ENCODE peak calls at places on chromosomes 12 and 14, in six cellular contexts. W is body of pancreas; T is right lobe of liver; C is CD4-positive, alpha-beta T cell; Q is psoas muscle; L is AG04450. Z is an unnamed sample.

GRCh38 chr14:52003324-52003723 is 14.0 kb downstream of the RTRAF start:
- DNase-seq in W (no peak), T (no peak), C (no peak), Q (no peak), L (no peak), Z (no peak)

GRCh38 chr12:28814246-28814645 is 334.8 kb upstream of the FAR2 start:
- DNase-seq in W (no peak), T (no peak), C (no peak), Q (no peak), L (no peak), Z (no peak)

GRCh38 chr12:3698218-3698974 is 54.5 kb downstream of the CRACR2A start:
- DNase-seq in W (no peak), T (no peak), C (no peak), Q (no peak), L (peak), Z (no peak)

GRCh38 chr14:81169711-81170103 is 51.1 kb downstream of the GTF2A1 start:
- DNase-seq in W (peak), T (peak), C (no peak), Q (peak), L (no peak), Z (peak)

GRCh38 chr12:66668311-66668710 is 10.6 kb downstream of the GRIP1 start:
- DNase-seq in W (peak), T (no peak), C (no peak), Q (no peak), L (no peak), Z (no peak)

GRCh38 chr12:5124401-5124800 is 80.7 kb downstream of the KCNA5 start:
- DNase-seq in W (peak), T (no peak), C (no peak), Q (no peak), L (no peak), Z (no peak)

GRCh38 chr14:28671425-28671824 is 95.2 kb upstream of the FOXG1 start:
- DNase-seq in W (no peak), T (no peak), C (no peak), Q (no peak), L (no peak), Z (no peak)

GRCh38 chr14:70771781-70772212 is 37.5 kb downstream of the MAP3K9 start:
- DNase-seq in W (no peak), T (no peak), C (no peak), Q (no peak), L (no peak), Z (no peak)

GRCh38 chr14:87261621-87262020 is 731.4 kb downstream of the GALC start:
- DNase-seq in W (no peak), T (no peak), C (no peak), Q (no peak), L (no peak), Z (no peak)

GRCh38 chr12:115440438-115440837 is 756.5 kb upstream of the TBX3 start:
- DNase-seq in W (peak), T (no peak), C (no peak), Q (peak), L (no peak), Z (no peak)

GRCh38 chr12:79657136-79657535 is 33.6 kb downstream of the PAWR start:
- DNase-seq in W (no peak), T (no peak), C (no peak), Q (no peak), L (no peak), Z (no peak)

GRCh38 chr12:92827836-92828431 is 101.2 kb downstream of the EEA1 start:
- DNase-seq in W (no peak), T (no peak), C (peak), Q (no peak), L (no peak), Z (no peak)

GRCh38 chr12:123478762-123479161 is 20.8 kb downstream of the SNRNP35 start:
- DNase-seq in W (no peak), T (no peak), C (no peak), Q (peak), L (no peak), Z (no peak)

GRCh38 chr12:67039995-67040860 is 228.9 kb upstream of the CAND1 start:
- DNase-seq in W (no peak), T (no peak), C (no peak), Q (no peak), L (no peak), Z (no peak)

GRCh38 chr12:121637231-121637914 is 11.0 kb downstream of the ORAI1 start:
- DNase-seq in W (peak), T (no peak), C (peak), Q (no peak), L (no peak), Z (peak)

GRCh38 chr14:74349757-74350156 is 1.5 kb downstream of the VRTN start:
- DNase-seq in W (peak), T (no peak), C (no peak), Q (no peak), L (no peak), Z (no peak)

GRCh38 chr12:46364777-46365580 is 7.6 kb downstream of the SLC38A2 start:
- DNase-seq in W (peak), T (peak), C (no peak), Q (no peak), L (no peak), Z (no peak)

GRCh38 chr14:99794156-99794780 is 1.1 kb downstream of the EML1 start:
- DNase-seq in W (no peak), T (no peak), C (no peak), Q (no peak), L (no peak), Z (no peak)

GRCh38 chr12:47139010-47139681 is 59.4 kb upstream of the AMIGO2 start:
- DNase-seq in W (no peak), T (no peak), C (no peak), Q (no peak), L (no peak), Z (no peak)

GRCh38 chr12:22866406-22866805 is 241.4 kb downstream of the ETNK1 start:
- DNase-seq in W (no peak), T (no peak), C (no peak), Q (no peak), L (no peak), Z (no peak)

GRCh38 chr12:55727643-55728184 is 1.1 kb downstream of the CD63 start:
- DNase-seq in W (peak), T (peak), C (no peak), Q (peak), L (no peak), Z (peak)

GRCh38 chr12:121939190-121939589 is 20.8 kb downstream of the CFAP251 start:
- DNase-seq in W (no peak), T (no peak), C (no peak), Q (no peak), L (no peak), Z (no peak)

GRCh38 chr14:99675951-99676350 is 8.1 kb upstream of the CYP46A1 start:
- DNase-seq in W (peak), T (no peak), C (no peak), Q (no peak), L (no peak), Z (no peak)

GRCh38 chr12:115257791-115258190 is 573.8 kb upstream of the TBX3 start:
- DNase-seq in W (no peak), T (no peak), C (no peak), Q (no peak), L (no peak), Z (no peak)

GRCh38 chr12:56599797-56600196 is 30.3 kb downstream of the BAZ2A start:
- DNase-seq in W (no peak), T (no peak), C (no peak), Q (no peak), L (no peak), Z (peak)

GRCh38 chr14:44988694-44989093 is 26.7 kb downstream of the TOGARAM1 start:
- DNase-seq in W (no peak), T (no peak), C (no peak), Q (no peak), L (no peak), Z (no peak)

GRCh38 chr12:124391340-124392261 is 96.7 kb downstream of the RFLNA start:
- DNase-seq in W (no peak), T (peak), C (peak), Q (peak), L (no peak), Z (peak)

GRCh38 chr12:6444704-6445688 is at the start of gene CD27:
- DNase-seq in W (no peak), T (no peak), C (no peak), Q (no peak), L (no peak), Z (no peak)

GRCh38 chr14:77120771-77121743 is 20.5 kb downstream of the ZDHHC22 start:
- DNase-seq in W (no peak), T (peak), C (peak), Q (no peak), L (no peak), Z (no peak)

GRCh38 chr12:78568326-78569020 is 296.1 kb upstream of the SYT1 start:
- DNase-seq in W (no peak), T (no peak), C (no peak), Q (no peak), L (peak), Z (no peak)

DNA sequence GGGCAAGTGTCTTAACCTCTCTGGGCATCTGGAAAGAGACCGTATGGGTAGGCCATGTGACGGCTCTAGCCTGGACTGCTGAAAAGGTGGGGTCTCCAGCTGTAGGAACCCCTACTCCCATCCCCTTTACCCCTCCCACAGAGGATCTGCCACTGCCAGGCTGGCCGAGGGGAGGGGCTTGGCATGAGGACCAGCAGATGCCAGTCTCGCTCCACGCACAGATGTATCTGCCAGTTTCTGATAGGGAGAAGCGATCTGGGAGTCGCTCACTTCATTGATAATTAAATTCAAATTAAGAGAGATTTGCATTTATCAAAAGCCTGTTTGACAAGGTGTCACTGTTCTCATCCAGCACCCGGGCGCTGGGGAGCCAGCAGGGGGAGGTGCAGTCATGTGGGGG is 217.6 kb upstream of the MYL2 start:
- DNase-seq in W (no peak), T (no peak), C (no peak), Q (no peak), L (no peak), Z (no peak)
- TF ChIP-seq CTCF in W (no peak), T (no peak), C (no peak), Q (no peak), L (no peak), Z (no peak)

GRCh38 chr14:61690982-61691381 is 4.3 kb upstream of the HIF1A start:
- DNase-seq in W (no peak), T (no peak), C (no peak), Q (no peak), L (no peak), Z (no peak)

GRCh38 chr14:61694830-61695694 is at the start of gene HIF1A:
- DNase-seq in W (peak), T (peak), C (peak), Q (peak), L (peak), Z (peak)

GRCh38 chr14:61695695-61696527 is 598 bp downstream of the HIF1A start:
- DNase-seq in W (peak), T (peak), C (peak), Q (peak), L (no peak), Z (peak)

GRCh38 chr14:61694039-61694438 is 1.3 kb upstream of the HIF1A start:
- DNase-seq in W (no peak), T (no peak), C (no peak), Q (no peak), L (no peak), Z (no peak)

GRCh38 chr14:61690039-61690438 is 5.3 kb upstream of the HIF1A start:
- DNase-seq in W (no peak), T (no peak), C (no peak), Q (no peak), L (no peak), Z (no peak)
- H3K27ac ChIP-seq in W (no peak), T (no peak), C (no peak), Q (no peak), L (no peak), Z (no peak)

GRCh38 chr14:90797919-90798318 is 18.3 kb downstream of the TTC7B start:
- DNase-seq in W (no peak), T (no peak), C (no peak), Q (no peak), L (no peak), Z (no peak)

GRCh38 chr14:90797451-90797850 is 18.8 kb downstream of the TTC7B start:
- DNase-seq in W (no peak), T (no peak), C (no peak), Q (no peak), L (no peak), Z (no peak)

GRCh38 chr14:90796319-90796718 is 19.9 kb downstream of the TTC7B start:
- DNase-seq in W (no peak), T (no peak), C (no peak), Q (peak), L (no peak), Z (peak)

GRCh38 chr14:90799420-90799819 is 16.8 kb downstream of the TTC7B start:
- DNase-seq in W (no peak), T (no peak), C (no peak), Q (no peak), L (no peak), Z (no peak)

GRCh38 chr14:90795744-90796143 is 20.5 kb downstream of the TTC7B start:
- DNase-seq in W (no peak), T (no peak), C (no peak), Q (no peak), L (peak), Z (no peak)
- TF ChIP-seq CTCF in W (no peak), T (no peak), C (no peak), Q (no peak), L (peak), Z (no peak)

DNA sequence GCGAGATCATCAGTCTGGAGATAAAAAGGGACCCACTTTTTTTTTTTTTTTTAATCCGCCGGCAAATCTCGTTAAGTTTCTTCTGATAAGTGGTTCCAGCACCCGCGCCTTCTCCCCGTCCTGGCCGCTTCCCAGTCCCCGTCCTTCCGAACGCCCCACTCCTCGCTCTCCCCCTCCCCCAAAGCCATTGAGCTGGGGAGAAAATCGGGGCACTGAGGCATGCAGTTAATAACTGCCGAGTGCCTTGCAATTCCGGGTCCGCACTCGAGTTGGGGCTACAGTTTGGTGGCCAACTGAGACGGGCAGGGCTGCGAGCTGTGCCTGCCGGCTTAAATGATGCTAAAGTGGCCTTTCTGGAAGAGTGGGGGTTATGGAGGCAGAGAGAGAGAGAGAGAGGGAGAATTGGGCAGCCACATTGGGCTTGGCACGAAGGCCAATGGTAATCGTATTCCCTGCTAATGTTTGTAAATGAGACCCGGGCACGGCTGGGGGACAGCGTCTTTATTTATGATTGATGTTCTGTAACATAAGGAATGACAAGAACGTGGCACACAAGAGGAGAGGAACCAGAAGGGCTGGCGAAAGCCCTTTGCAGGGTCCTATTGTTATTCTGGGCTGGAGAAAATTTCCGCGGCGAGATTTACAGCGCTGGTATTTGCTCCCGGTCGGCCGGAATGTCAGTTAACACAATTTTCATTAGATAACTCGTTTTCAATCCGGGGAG is 115.4 kb upstream of the MYL2 start:
- DNase-seq in W (no peak), T (no peak), C (no peak), Q (no peak), L (no peak), Z (no peak)
- H3K27ac ChIP-seq in W (no peak), T (no peak), C (no peak), Q (no peak), L (no peak), Z (no peak)

GRCh38 chr14:54420478-54421116 is 20.6 kb downstream of the CNIH1 start:
- DNase-seq in W (no peak), T (no peak), C (no peak), Q (no peak), L (no peak), Z (no peak)
- TF ChIP-seq CTCF in W (peak), T (peak), C (peak), Q (peak), L (peak), Z (peak)

GRCh38 chr12:45010051-45010450 is 40.8 kb downstream of the DBX2 start:
- DNase-seq in W (no peak), T (no peak), C (no peak), Q (no peak), L (no peak), Z (no peak)
- H3K27ac ChIP-seq in W (no peak), T (no peak), C (no peak), Q (no peak), L (no peak), Z (no peak)

GRCh38 chr12:26629864-26630263 is 203.1 kb downstream of the ITPR2 start:
- DNase-seq in W (no peak), T (no peak), C (no peak), Q (no peak), L (no peak), Z (no peak)
- TF ChIP-seq CTCF in W (no peak), T (peak), C (no peak), Q (peak), L (peak), Z (peak)

GRCh38 chr14:95410838-95411237 is 91.1 kb upstream of the CLMN start:
- DNase-seq in W (no peak), T (no peak), C (no peak), Q (no peak), L (no peak), Z (no peak)
- H3K27ac ChIP-seq in W (no peak), T (no peak), C (no peak), Q (no peak), L (no peak), Z (no peak)

Z was measured in lower lobe of right lung.